ENCODE peak calls at places on chromosomes 11 and 22, in eight cellular contexts. N is CD8-positive, alpha-beta memory T cell; D is stimulated activated naive CD8-positive, alpha-beta T cell treated with anti-CD3 and anti-CD28 coated beads, Interleukin-15, amount 100 ng/mL, for 72 hours; A is activated CD4-positive, CD25-positive, alpha-beta regulatory T cell treated with anti-CD3 and anti-CD28 coated beads, Interleukin-2, amount 50 U/mL, for 16 hours; W is NCI-H82; M is HEK293T; J is LoVo; R is mucosa of descending colon. G is an unnamed sample.

GRCh38 chr11:123103326-123103980 is 41.5 kb upstream of the HSPA8 start:
- DNase-seq in N (no peak), D (peak; percentile 19), A (no peak), W (peak; percentile 74), M (peak; percentile 62), J (peak; percentile 22), R (peak; percentile 54), G (peak; percentile 96)

GRCh38 chr22:49826603-49827306 is 918 bp downstream of the BRD1 start:
- DNase-seq in N (peak; percentile 30), D (peak; percentile 44), A (no peak), W (peak; percentile 15), M (peak; percentile 32), J (no peak), R (peak; percentile 52), G (peak; percentile 66)

GRCh38 chr11:96152623-96153022 is 190.4 kb downstream of the MAML2 start:
- DNase-seq in N (no peak), D (no peak), A (no peak), W (no peak), M (no peak), J (no peak), R (no peak), G (no peak)

GRCh38 chr11:441418-442274 is at the start of gene ANO9:
- DNase-seq in N (peak; percentile 67), D (peak; percentile 64), A (peak; percentile 17), W (peak; percentile 27), M (no peak), J (peak; percentile 71), R (peak; percentile 87), G (peak; percentile 89)

GRCh38 chr11:119450590-119450989 is 27.6 kb upstream of the THY1 start:
- DNase-seq in N (no peak), D (no peak), A (no peak), W (no peak), M (no peak), J (no peak), R (no peak), G (no peak)

GRCh38 chr11:59247535-59248227 is 35.0 kb upstream of the MPEG1 start:
- DNase-seq in N (no peak), D (no peak), A (no peak), W (no peak), M (no peak), J (peak; percentile 63), R (peak; percentile 43), G (no peak)

GRCh38 chr11:116281173-116282160 is 491.3 kb downstream of the BUD13 start:
- DNase-seq in N (no peak), D (no peak), A (no peak), W (no peak), M (no peak), J (no peak), R (no peak), G (peak; percentile 20)

GRCh38 chr11:65316311-65316978 is 1.8 kb downstream of the CDC42EP2 start:
- DNase-seq in N (no peak), D (no peak), A (no peak), W (no peak), M (no peak), J (no peak), R (peak; percentile 36), G (peak; percentile 70)

GRCh38 chr11:35106595-35106994 is 32.4 kb upstream of the CD44 start:
- DNase-seq in N (no peak), D (no peak), A (no peak), W (no peak), M (no peak), J (no peak), R (no peak), G (no peak)

GRCh38 chr11:78641541-78641940 is 66.9 kb upstream of the NARS2 start:
- DNase-seq in N (no peak), D (no peak), A (no peak), W (no peak), M (no peak), J (no peak), R (no peak), G (no peak)

GRCh38 chr22:19455585-19456370 is 8.3 kb upstream of the C22orf39 start:
- DNase-seq in N (no peak), D (no peak), A (no peak), W (no peak), M (no peak), J (no peak), R (no peak), G (no peak)

GRCh38 chr11:127619946-127620345 is 619.4 kb upstream of the KIRREL3 start:
- DNase-seq in N (no peak), D (no peak), A (no peak), W (no peak), M (no peak), J (no peak), R (no peak), G (no peak)

GRCh38 chr11:59560702-59561469 is 49.5 kb downstream of the OR4D9 start:
- DNase-seq in N (peak; percentile 73), D (peak; percentile 76), A (peak; percentile 59), W (peak; percentile 93), M (peak; percentile 77), J (peak; percentile 88), R (peak; percentile 91), G (peak; percentile 92)

GRCh38 chr11:134034496-134035381 is 34.1 kb upstream of the JAM3 start:
- DNase-seq in N (no peak), D (peak; percentile 22), A (no peak), W (no peak), M (no peak), J (no peak), R (no peak), G (peak; percentile 86)

GRCh38 chr11:63443714-63444113 is 47.3 kb downstream of the PLAAT5 start:
- DNase-seq in N (no peak), D (no peak), A (no peak), W (no peak), M (no peak), J (no peak), R (no peak), G (no peak)

GRCh38 chr11:128904872-128905344 is 13.8 kb downstream of the KCNJ5 start:
- DNase-seq in N (no peak), D (no peak), A (no peak), W (peak; percentile 75), M (peak; percentile 61), J (peak; percentile 50), R (peak; percentile 29), G (peak; percentile 86)

GRCh38 chr11:14584595-14584994 is 59.0 kb upstream of the PDE3B start:
- DNase-seq in N (no peak), D (no peak), A (no peak), W (peak; percentile 26), M (no peak), J (no peak), R (peak; percentile 76), G (peak; percentile 62)

GRCh38 chr22:48758905-48759875 is 1068.5 kb downstream of the BRD1 start:
- DNase-seq in N (no peak), D (no peak), A (no peak), W (no peak), M (no peak), J (no peak), R (no peak), G (no peak)

GRCh38 chr11:46279393-46280099 is 2.1 kb downstream of the CREB3L1 start:
- DNase-seq in N (no peak), D (no peak), A (no peak), W (no peak), M (no peak), J (no peak), R (peak; percentile 69), G (peak; percentile 88)

GRCh38 chr11:69750875-69751597 is 24.1 kb downstream of the FGF4 start:
- DNase-seq in N (no peak), D (no peak), A (no peak), W (no peak), M (no peak), J (no peak), R (no peak), G (no peak)

GRCh38 chr11:103709366-103709765 is 327.1 kb upstream of the DDI1 start:
- DNase-seq in N (no peak), D (no peak), A (no peak), W (no peak), M (no peak), J (no peak), R (no peak), G (no peak)

GRCh38 chr11:129252621-129253020 is 60.5 kb upstream of the ARHGAP32 start:
- DNase-seq in N (no peak), D (no peak), A (no peak), W (peak; percentile 4), M (no peak), J (no peak), R (no peak), G (no peak)

G was measured in NCI-H69.